ENCODE peak calls at places on chromosomes 11 and 22, in seven cellular contexts. A is hepatocyte, K is bronchial epithelial cell, B is hypothalamus, H is amygdala, L is DMS153, Z is HTR-8/SVneo. T is an unnamed sample.

GRCh38 chr11:47181271-47181670 is 4.6 kb upstream of the ARFGAP2 start:
- DNase-seq in A (no peak), K (no peak), B (no peak), H (no peak), L (no peak), Z (no peak), T (no peak)

GRCh38 chr22:23128269-23129108 is 13.3 kb downstream of the RSPH14 start:
- DNase-seq in A (peak; percentile 91), K (peak; percentile 49), B (peak; percentile 87), H (peak; percentile 80), L (peak; percentile 10), Z (peak; percentile 61), T (peak; percentile 69)

GRCh38 chr11:117192401-117192875 is 6.7 kb upstream of the TAGLN start:
- DNase-seq in A (no peak), K (no peak), B (no peak), H (no peak), L (no peak), Z (no peak), T (no peak)

GRCh38 chr22:31361743-31362142 is 15.6 kb upstream of the PATZ1 start:
- DNase-seq in A (no peak), K (no peak), B (no peak), H (no peak), L (no peak), Z (no peak), T (no peak)

GRCh38 chr11:69010964-69011623 is 2.0 kb downstream of the MRGPRF start:
- DNase-seq in A (peak; percentile 91), K (peak; percentile 37), B (peak; percentile 19), H (no peak), L (peak; percentile 34), Z (peak; percentile 88), T (no peak)

GRCh38 chr11:77411238-77411637 is 62.7 kb downstream of the PAK1 start:
- DNase-seq in A (peak; percentile 11), K (no peak), B (no peak), H (no peak), L (no peak), Z (peak; percentile 15), T (peak; percentile 47)

GRCh38 chr11:1391165-1392010 is 1.7 kb downstream of the BRSK2 start:
- DNase-seq in A (no peak), K (no peak), B (peak; percentile 76), H (no peak), L (no peak), Z (no peak), T (peak; percentile 38)

GRCh38 chr11:96091476-96091875 is 167.6 kb upstream of the MTMR2 start:
- DNase-seq in A (no peak), K (no peak), B (no peak), H (no peak), L (no peak), Z (no peak), T (peak; percentile 23)

GRCh38 chr11:75853971-75854370 is 39.0 kb downstream of the UVRAG start:
- DNase-seq in A (no peak), K (peak; percentile 93), B (no peak), H (no peak), L (no peak), Z (no peak), T (no peak)

GRCh38 chr11:1123970-1124369 is 33.8 kb upstream of the MUC5AC start:
- DNase-seq in A (no peak), K (no peak), B (no peak), H (no peak), L (no peak), Z (no peak), T (no peak)

GRCh38 chr11:66248903-66249302 is 19.5 kb upstream of the RAB1B start:
- DNase-seq in A (no peak), K (no peak), B (no peak), H (no peak), L (no peak), Z (no peak), T (no peak)

GRCh38 chr11:67436459-67437081 is 912 bp downstream of the PTPRCAP start:
- DNase-seq in A (no peak), K (no peak), B (no peak), H (no peak), L (no peak), Z (no peak), T (no peak)

GRCh38 chr22:36928826-36929535 is 15.6 kb downstream of the CSF2RB start:
- DNase-seq in A (no peak), K (no peak), B (no peak), H (no peak), L (no peak), Z (no peak), T (no peak)

GRCh38 chr11:81237139-81237538 is 1496.5 kb downstream of the FAM181B start:
- DNase-seq in A (peak; percentile 63), K (peak; percentile 64), B (no peak), H (no peak), L (peak; percentile 13), Z (peak; percentile 4), T (peak; percentile 71)

GRCh38 chr22:23499845-23500500 is 80.1 kb downstream of the IGLL1 start:
- DNase-seq in A (no peak), K (no peak), B (no peak), H (no peak), L (no peak), Z (no peak), T (no peak)

GRCh38 chr11:122678406-122678805 is 22.9 kb downstream of the UBASH3B start:
- DNase-seq in A (no peak), K (no peak), B (no peak), H (no peak), L (no peak), Z (no peak), T (no peak)

GRCh38 chr11:117978982-117979381 is 7.2 kb upstream of the IL10RA start:
- DNase-seq in A (no peak), K (no peak), B (no peak), H (no peak), L (no peak), Z (no peak), T (no peak)

GRCh38 chr22:17106785-17107546 is 14.2 kb downstream of the TMEM121B start:
- DNase-seq in A (no peak), K (no peak), B (no peak), H (no peak), L (no peak), Z (no peak), T (no peak)

GRCh38 chr11:126189109-126189929 is 22.1 kb downstream of the RPUSD4 start:
- DNase-seq in A (no peak), K (no peak), B (no peak), H (no peak), L (no peak), Z (no peak), T (no peak)

GRCh38 chr11:125223901-125224331 is 59.4 kb downstream of the PKNOX2 start:
- DNase-seq in A (no peak), K (no peak), B (peak; percentile 23), H (no peak), L (no peak), Z (no peak), T (no peak)

GRCh38 chr11:1307163-1307870 is 2.1 kb downstream of the TOLLIP start:
- DNase-seq in A (no peak), K (peak; percentile 83), B (no peak), H (no peak), L (no peak), Z (no peak), T (no peak)

GRCh38 chr11:108500169-108500568 is 2.0 kb upstream of the POGLUT3 start:
- DNase-seq in A (no peak), K (peak; percentile 67), B (no peak), H (no peak), L (no peak), Z (no peak), T (no peak)

GRCh38 chr11:93689166-93689734 is 27.8 kb downstream of the CEP295 start:
- DNase-seq in A (no peak), K (no peak), B (no peak), H (no peak), L (no peak), Z (no peak), T (no peak)

GRCh38 chr22:33112606-33113005 is 54.4 kb upstream of the SYN3 start:
- DNase-seq in A (no peak), K (no peak), B (no peak), H (no peak), L (peak; percentile 95), Z (no peak), T (no peak)

GRCh38 chr11:17543041-17543440 is 1.2 kb downstream of the USH1C start:
- DNase-seq in A (no peak), K (no peak), B (no peak), H (no peak), L (no peak), Z (no peak), T (no peak)

GRCh38 chr11:65894034-65894591 is 3.6 kb downstream of the CCDC85B start:
- DNase-seq in A (no peak), K (no peak), B (no peak), H (no peak), L (no peak), Z (no peak), T (peak; percentile 87)

GRCh38 chr22:47691152-47691895 is 928.9 kb downstream of the TBC1D22A start:
- DNase-seq in A (no peak), K (peak; percentile 28), B (no peak), H (no peak), L (no peak), Z (no peak), T (no peak)

GRCh38 chr11:33936745-33937612 is 45.1 kb upstream of the LMO2 start:
- DNase-seq in A (peak; percentile 80), K (peak; percentile 63), B (no peak), H (no peak), L (peak; percentile 48), Z (no peak), T (no peak)

GRCh38 chr11:71311928-71312510 is 59.6 kb upstream of the SHANK2 start:
- DNase-seq in A (no peak), K (no peak), B (no peak), H (no peak), L (no peak), Z (no peak), T (no peak)

GRCh38 chr11:34426766-34427170 is 12.0 kb upstream of the CAT start:
- DNase-seq in A (peak; percentile 21), K (no peak), B (no peak), H (no peak), L (no peak), Z (no peak), T (no peak)

GRCh38 chr22:39090426-39091064 is 6.5 kb upstream of the APOBEC3H start:
- DNase-seq in A (no peak), K (peak; percentile 91), B (no peak), H (no peak), L (no peak), Z (peak; percentile 26), T (no peak)

GRCh38 chr11:26297179-26297970 is 34.6 kb upstream of the ANO3 start:
- DNase-seq in A (peak; percentile 77), K (peak; percentile 73), B (no peak), H (no peak), L (peak; percentile 32), Z (peak; percentile 31), T (peak; percentile 85)

GRCh38 chr22:41636467-41636866 is 15.4 kb downstream of the XRCC6 start:
- DNase-seq in A (no peak), K (peak; percentile 52), B (no peak), H (peak; percentile 21), L (no peak), Z (no peak), T (peak; percentile 58)

GRCh38 chr22:44642096-44642644 is 59.8 kb upstream of the PRR5 start:
- DNase-seq in A (no peak), K (no peak), B (no peak), H (no peak), L (no peak), Z (no peak), T (no peak)

T was measured in RKO.